ENCODE peak calls at places on chromosomes 12 and 14, in ten cellular contexts. U is NAMALWA; V is AG09319; D is H7; Q is NCI-H1930; E is stimulated activated CD8-positive, alpha-beta memory T cell treated with anti-CD3 and anti-CD28 coated beads, Interleukin-4, amount 100 ng/mL, for 1 hour; O is K562; B is cardiac muscle cell; T is sigmoid colon; C is bronchial epithelial cell. A is an unnamed sample.

GRCh38 chr12:132445884-132446471 is 44.0 kb upstream of the FBRSL1 start:
- DNase-seq in U (no peak), V (peak), D (peak), Q (peak), E (no peak), O (peak), B (peak), T (no peak), C (peak), A (peak)

GRCh38 chr14:70096866-70097265 is 91.9 kb downstream of the SLC8A3 start:
- DNase-seq in U (no peak), V (no peak), D (peak), Q (no peak), E (no peak), O (peak), B (peak), T (no peak), C (peak), A (no peak)

GRCh38 chr12:110353211-110353965 is 50.1 kb downstream of the ANAPC7 start:
- DNase-seq in U (no peak), V (no peak), D (no peak), Q (no peak), E (no peak), O (no peak), B (no peak), T (peak), C (no peak), A (no peak)

GRCh38 chr12:100553851-100554404 is 19.6 kb upstream of the GAS2L3 start:
- DNase-seq in U (no peak), V (no peak), D (no peak), Q (peak), E (no peak), O (no peak), B (peak), T (no peak), C (no peak), A (no peak)

GRCh38 chr14:21614245-21614644 is 20.5 kb downstream of the OR10G2 start:
- DNase-seq in U (no peak), V (no peak), D (no peak), Q (no peak), E (no peak), O (no peak), B (no peak), T (no peak), C (no peak), A (no peak)

GRCh38 chr12:102694913-102695312 is 214.6 kb upstream of the IGF1 start:
- DNase-seq in U (no peak), V (no peak), D (no peak), Q (no peak), E (no peak), O (peak), B (no peak), T (no peak), C (no peak), A (no peak)

GRCh38 chr12:52519826-52520662 is at the start of gene KRT5:
- DNase-seq in U (no peak), V (no peak), D (peak), Q (no peak), E (no peak), O (no peak), B (no peak), T (no peak), C (peak), A (no peak)

GRCh38 chr14:103074699-103075341 is 9.2 kb upstream of the LBHD2 start:
- DNase-seq in U (no peak), V (no peak), D (no peak), Q (no peak), E (no peak), O (peak), B (no peak), T (peak), C (no peak), A (no peak)

GRCh38 chr14:95787941-95788340 is 74.0 kb upstream of the TCL1A start:
- DNase-seq in U (no peak), V (no peak), D (no peak), Q (no peak), E (no peak), O (no peak), B (no peak), T (no peak), C (no peak), A (no peak)

GRCh38 chr14:61860294-61860918 is 98.2 kb downstream of the SNAPC1 start:
- DNase-seq in U (peak), V (no peak), D (peak), Q (no peak), E (peak), O (peak), B (peak), T (no peak), C (peak), A (no peak)

GRCh38 chr12:52867636-52868035 is 18.8 kb upstream of the KRT78 start:
- DNase-seq in U (no peak), V (no peak), D (peak), Q (no peak), E (no peak), O (no peak), B (no peak), T (no peak), C (peak), A (no peak)

GRCh38 chr14:72443256-72443655 is 450.6 kb downstream of the DPF3 start:
- DNase-seq in U (no peak), V (no peak), D (no peak), Q (no peak), E (no peak), O (no peak), B (no peak), T (no peak), C (no peak), A (no peak)

GRCh38 chr12:13727707-13728147 is 253.7 kb downstream of the GRIN2B start:
- DNase-seq in U (no peak), V (no peak), D (no peak), Q (peak), E (no peak), O (no peak), B (no peak), T (no peak), C (peak), A (no peak)

GRCh38 chr12:96434107-96434506 is 33.9 kb upstream of the CDK17 start:
- DNase-seq in U (no peak), V (no peak), D (no peak), Q (no peak), E (peak), O (no peak), B (peak), T (no peak), C (peak), A (no peak)

GRCh38 chr12:75439930-75440329 is 40.6 kb upstream of the GLIPR1 start:
- DNase-seq in U (no peak), V (no peak), D (no peak), Q (no peak), E (no peak), O (no peak), B (no peak), T (no peak), C (no peak), A (no peak)

GRCh38 chr14:69657961-69658360 is 46.6 kb downstream of the SUSD6 start:
- DNase-seq in U (no peak), V (no peak), D (peak), Q (no peak), E (no peak), O (no peak), B (peak), T (no peak), C (peak), A (no peak)

GRCh38 chr14:26448181-26448855 is 149.5 kb downstream of the NOVA1 start:
- DNase-seq in U (no peak), V (no peak), D (no peak), Q (peak), E (no peak), O (no peak), B (no peak), T (no peak), C (no peak), A (no peak)

GRCh38 chr14:83779266-83779665 is 1750.7 kb upstream of the FLRT2 start:
- DNase-seq in U (no peak), V (no peak), D (no peak), Q (no peak), E (no peak), O (no peak), B (peak), T (no peak), C (peak), A (peak)

GRCh38 chr14:24986206-24986893 is 63.6 kb downstream of the STXBP6 start:
- DNase-seq in U (no peak), V (no peak), D (no peak), Q (no peak), E (no peak), O (no peak), B (peak), T (peak), C (no peak), A (no peak)

GRCh38 chr12:106112094-106112822 is 26.5 kb downstream of the NUAK1 start:
- DNase-seq in U (no peak), V (no peak), D (no peak), Q (no peak), E (no peak), O (no peak), B (peak), T (no peak), C (peak), A (no peak)

GRCh38 chr12:14664434-14665023 is 31.9 kb downstream of the GUCY2C start:
- DNase-seq in U (peak), V (no peak), D (no peak), Q (peak), E (no peak), O (peak), B (peak), T (no peak), C (peak), A (peak)

GRCh38 chr14:98704441-98704840 is 567.6 kb downstream of the BCL11B start:
- DNase-seq in U (no peak), V (no peak), D (no peak), Q (no peak), E (peak), O (no peak), B (no peak), T (no peak), C (no peak), A (no peak)

GRCh38 chr12:113149361-113150150 is at the start of gene CFAP73:
- DNase-seq in U (peak), V (peak), D (peak), Q (peak), E (no peak), O (peak), B (peak), T (no peak), C (peak), A (peak)

GRCh38 chr12:98373019-98373554 is 142.3 kb upstream of the TMPO start:
- DNase-seq in U (peak), V (no peak), D (peak), Q (peak), E (no peak), O (peak), B (peak), T (no peak), C (peak), A (peak)

GRCh38 chr12:64895541-64895940 is 71.1 kb downstream of the TBC1D30 start:
- DNase-seq in U (no peak), V (no peak), D (no peak), Q (no peak), E (no peak), O (no peak), B (peak), T (no peak), C (peak), A (no peak)

GRCh38 chr12:57385586-57385985 is 45.3 kb downstream of the R3HDM2 start:
- DNase-seq in U (no peak), V (no peak), D (no peak), Q (no peak), E (no peak), O (no peak), B (no peak), T (no peak), C (no peak), A (no peak)

GRCh38 chr12:26938660-26939185 is 453 bp downstream of the FGFR1OP2 start:
- DNase-seq in U (peak), V (no peak), D (no peak), Q (peak), E (no peak), O (no peak), B (no peak), T (no peak), C (peak), A (no peak)

GRCh38 chr12:94977766-94978468 is 25.6 kb downstream of the NDUFA12 start:
- DNase-seq in U (no peak), V (no peak), D (no peak), Q (no peak), E (no peak), O (peak), B (no peak), T (no peak), C (peak), A (no peak)

GRCh38 chr14:100900837-100901390 is 2.6 kb downstream of the RTL1 start:
- DNase-seq in U (peak), V (no peak), D (peak), Q (peak), E (no peak), O (peak), B (peak), T (peak), C (no peak), A (no peak)

GRCh38 chr12:88834226-88834625 is 254.0 kb upstream of the KITLG start:
- DNase-seq in U (no peak), V (no peak), D (no peak), Q (no peak), E (no peak), O (no peak), B (no peak), T (no peak), C (peak), A (no peak)

GRCh38 chr14:72665259-72665658 is 228.6 kb downstream of the DPF3 start:
- DNase-seq in U (no peak), V (peak), D (no peak), Q (no peak), E (no peak), O (no peak), B (peak), T (no peak), C (peak), A (peak)

GRCh38 chr12:65609359-65609771 is 214.9 kb upstream of the HMGA2 start:
- DNase-seq in U (no peak), V (peak), D (no peak), Q (no peak), E (no peak), O (no peak), B (peak), T (no peak), C (peak), A (peak)

GRCh38 chr12:120049426-120049825 is 60.4 kb downstream of the BICDL1 start:
- DNase-seq in U (no peak), V (no peak), D (no peak), Q (no peak), E (no peak), O (no peak), B (no peak), T (no peak), C (no peak), A (no peak)

GRCh38 chr12:121038861-121039654 is at the start of gene OASL:
- DNase-seq in U (peak), V (peak), D (no peak), Q (no peak), E (peak), O (no peak), B (peak), T (no peak), C (peak), A (peak)